ENCODE peak calls at places on chromosome 21, in eight cellular contexts. N, G, F, L, R, U, E and Z are unnamed samples.
A peak's percentile ranks its signal among the peaks of the same experiment; 100 is the strongest.

GRCh38 chr21:27722095-27722494 is 755.2 kb upstream of the ADAMTS5 start:
- DNase-seq in N (no peak), G (no peak), F (no peak), L (no peak), R (no peak), U (no peak), E (no peak), Z (no peak)

GRCh38 chr21:41752231-41752681 is 14.6 kb downstream of the RIPK4 start:
- DNase-seq in N (no peak), G (no peak), F (no peak), L (no peak), R (peak; percentile 64), U (no peak), E (no peak), Z (peak; percentile 37)

GRCh38 chr21:17848228-17848627 is 29.1 kb upstream of the C21orf91 start:
- DNase-seq in N (no peak), G (no peak), F (peak; percentile 18), L (no peak), R (peak; percentile 97), U (peak; percentile 35), E (peak; percentile 14), Z (no peak)

GRCh38 chr21:44914176-44914874 is 6.4 kb downstream of the ITGB2 start:
- DNase-seq in N (no peak), G (no peak), F (no peak), L (no peak), R (no peak), U (peak; percentile 51), E (no peak), Z (peak; percentile 75)

GRCh38 chr21:37804001-37804400 is 112.3 kb downstream of the KCNJ6 start:
- DNase-seq in N (no peak), G (no peak), F (no peak), L (no peak), R (no peak), U (no peak), E (no peak), Z (no peak)

GRCh38 chr21:44445413-44445812 is 9.9 kb upstream of the LRRC3 start:
- DNase-seq in N (no peak), G (no peak), F (no peak), L (no peak), R (no peak), U (no peak), E (no peak), Z (no peak)

GRCh38 chr21:25296239-25296638 is 311.0 kb downstream of the MRPL39 start:
- DNase-seq in N (no peak), G (no peak), F (no peak), L (no peak), R (no peak), U (no peak), E (peak; percentile 44), Z (peak; percentile 88)

GRCh38 chr21:37863842-37864241 is 52.4 kb downstream of the KCNJ6 start:
- DNase-seq in N (no peak), G (no peak), F (no peak), L (no peak), R (peak; percentile 94), U (no peak), E (no peak), Z (no peak)

GRCh38 chr21:29078884-29079765 is 5.7 kb upstream of the CCT8 start:
- DNase-seq in N (no peak), G (no peak), F (no peak), L (no peak), R (no peak), U (no peak), E (peak; percentile 19), Z (no peak)

GRCh38 chr21:35398366-35398982 is 349.4 kb upstream of the RUNX1 start:
- DNase-seq in N (no peak), G (peak; percentile 13), F (no peak), L (no peak), R (peak; percentile 15), U (no peak), E (no peak), Z (no peak)

GRCh38 chr21:42080788-42081083 is 9.6 kb downstream of the UMODL1 start:
- DNase-seq in N (no peak), G (no peak), F (no peak), L (no peak), R (peak; percentile 89), U (no peak), E (no peak), Z (no peak)

GRCh38 chr21:31866077-31866511 is 6.7 kb upstream of the HUNK start:
- DNase-seq in N (peak; percentile 79), G (peak; percentile 72), F (peak; percentile 73), L (peak; percentile 85), R (peak; percentile 62), U (peak; percentile 89), E (peak; percentile 99), Z (peak; percentile 93)

GRCh38 chr21:36994501-36995189 is 11.9 kb upstream of the RIPPLY3 start:
- DNase-seq in N (no peak), G (no peak), F (no peak), L (no peak), R (no peak), U (no peak), E (no peak), Z (no peak)

GRCh38 chr21:45094412-45094811 is 20.0 kb downstream of the ADARB1 start:
- DNase-seq in N (no peak), G (peak; percentile 73), F (no peak), L (no peak), R (no peak), U (no peak), E (no peak), Z (peak; percentile 56)

GRCh38 chr21:29730281-29730680 is 209.5 kb downstream of the GRIK1 start:
- DNase-seq in N (no peak), G (no peak), F (no peak), L (no peak), R (no peak), U (no peak), E (no peak), Z (no peak)

GRCh38 chr21:42085246-42086077 is 14.3 kb downstream of the UMODL1 start:
- DNase-seq in N (no peak), G (no peak), F (no peak), L (no peak), R (no peak), U (no peak), E (no peak), Z (no peak)

GRCh38 chr21:22791986-22792560 is 1793.9 kb downstream of the NCAM2 start:
- DNase-seq in N (no peak), G (peak; percentile 77), F (no peak), L (no peak), R (peak; percentile 38), U (no peak), E (peak; percentile 30), Z (no peak)

GRCh38 chr21:34836103-34836932 is 167.5 kb downstream of the CLIC6 start:
- DNase-seq in N (peak; percentile 97), G (peak; percentile 98), F (peak; percentile 76), L (peak; percentile 44), R (peak; percentile 100), U (peak; percentile 46), E (peak; percentile 48), Z (no peak)

GRCh38 chr21:10464975-10465374 is 56.4 kb upstream of the TPTE start:
- DNase-seq in N (no peak), G (no peak), F (no peak), L (no peak), R (no peak), U (no peak), E (no peak), Z (no peak)
- H3K9me3 ChIP-seq in N (peaks cover 47% of the 10 kb centered on the region), G (peaks cover 25% of the 10 kb centered on the region), F (peaks cover 28% of the 10 kb centered on the region), L (no peaks in the 10 kb centered on the region), R (peaks cover 16% of the 10 kb centered on the region), U (peaks cover 27% of the 10 kb centered on the region), E (peaks cover 4% of the 10 kb centered on the region), Z (no peaks in the 10 kb centered on the region)

DNA sequence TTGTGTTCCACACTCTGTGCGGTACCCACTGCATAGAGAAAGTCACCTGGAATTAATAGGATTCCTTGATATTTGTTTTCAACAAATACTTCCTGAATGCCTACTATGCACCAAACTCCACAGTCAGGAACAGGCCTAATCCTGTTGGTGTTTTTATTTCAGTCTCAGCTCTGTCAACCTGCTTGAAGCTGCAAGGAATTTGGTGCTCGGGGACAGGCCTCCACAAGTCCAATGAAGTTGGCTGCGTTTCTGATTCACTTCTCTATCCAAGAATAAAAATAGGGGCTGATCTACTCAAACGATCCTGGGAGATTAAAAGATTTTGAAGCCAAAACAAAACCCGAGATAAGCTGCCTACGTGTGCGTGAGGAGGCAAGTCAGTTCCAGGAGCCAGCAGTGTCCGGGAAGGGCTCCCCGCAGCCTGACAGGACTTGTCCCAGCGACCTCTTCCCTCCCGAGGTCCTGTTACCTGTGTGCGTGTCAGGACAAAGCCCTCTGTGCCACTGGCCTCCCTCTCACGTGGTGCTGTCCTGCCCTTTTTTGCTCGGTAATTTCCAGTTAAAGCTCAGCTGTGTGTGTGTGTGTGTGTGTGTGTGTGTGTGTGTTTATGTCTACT is 98.0 kb downstream of the ETS2 start:
- DNase-seq in N (no peak), G (no peak), F (peak; percentile 91), L (no peak), R (no peak), U (no peak), E (no peak), Z (no peak)
- TF ChIP-seq POLR2A in N (no peak), G (no peak), F (no peak), L (no peak), R (no peak), U (no peak), E (no peak), Z (no peak)

GRCh38 chr21:14071902-14072734 is 138.6 kb downstream of the LIPI start:
- DNase-seq in N (no peak), G (no peak), F (no peak), L (no peak), R (no peak), U (no peak), E (no peak), Z (no peak)
- H3K9me3 ChIP-seq in N (no peaks in the 10 kb centered on the region), G (peaks cover 3% of the 10 kb centered on the region), F (no peaks in the 10 kb centered on the region), L (no peaks in the 10 kb centered on the region), R (peaks cover 8% of the 10 kb centered on the region), U (no peaks in the 10 kb centered on the region), E (no peaks in the 10 kb centered on the region), Z (no peaks in the 10 kb centered on the region)

DNA sequence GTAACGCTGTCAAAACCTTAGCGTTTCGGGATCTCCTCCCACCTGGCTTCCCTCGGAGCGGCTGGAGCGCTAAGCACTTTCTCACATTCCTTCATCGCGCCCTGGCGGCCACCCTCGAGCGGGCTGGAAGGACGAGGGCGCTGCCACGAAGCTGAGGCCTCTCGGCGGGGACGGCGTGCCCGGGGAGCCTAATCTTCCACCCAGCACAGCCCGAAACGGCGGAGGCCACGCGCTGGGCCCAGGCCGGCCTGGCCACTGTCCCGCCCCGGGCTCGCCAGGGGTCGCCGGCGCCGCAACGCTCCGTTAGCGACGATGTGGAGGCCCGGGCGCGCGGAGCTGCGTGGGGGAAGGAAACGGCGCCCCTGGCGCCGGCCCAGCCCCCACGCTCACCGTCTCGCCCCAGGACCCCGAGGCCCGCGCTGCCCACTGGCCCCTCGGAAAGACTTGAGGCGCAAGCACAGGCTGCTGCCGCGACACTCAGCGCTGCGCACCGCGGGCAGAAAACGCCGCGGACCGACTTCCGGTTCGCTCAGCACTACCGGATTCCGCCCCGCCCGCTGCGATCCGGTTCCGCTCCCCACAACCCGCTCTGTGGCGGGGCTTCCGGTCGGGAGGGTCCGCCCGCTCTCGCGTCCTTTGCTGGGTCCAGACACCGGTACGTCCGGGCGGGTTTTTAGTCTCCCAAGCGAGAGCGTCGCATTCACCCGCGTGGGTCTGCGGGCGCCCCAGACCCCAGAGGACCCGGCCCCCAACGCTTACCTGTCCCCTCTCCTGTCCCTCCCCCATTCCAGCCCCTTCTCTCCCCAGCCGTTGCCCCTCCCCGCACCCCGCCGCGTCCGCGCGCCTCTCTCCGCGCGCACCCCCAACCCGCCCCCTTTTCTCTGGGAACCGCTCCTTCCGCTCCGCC is at the start of gene YBEY:
- DNase-seq in N (peak; percentile 81), G (peak; percentile 88), F (peak; percentile 79), L (peak; percentile 87), R (peak; percentile 91), U (peak; percentile 93), E (peak; percentile 89), Z (peak; percentile 98)
- TF ChIP-seq POLR2A in N (no peak), G (peak; percentile 94), F (peak; percentile 57), L (peak; percentile 66), R (peak; percentile 71), U (peak; percentile 88), E (peak; percentile 41), Z (peak; percentile 57)

GRCh38 chr21:9735421-9735961 is 785.9 kb upstream of the TPTE start:
- DNase-seq in N (no peak), G (no peak), F (no peak), L (no peak), R (no peak), U (no peak), E (no peak), Z (peak; percentile 81)
- H3K9me3 ChIP-seq in N (peaks cover 42% of the 10 kb centered on the region), G (peaks cover 22% of the 10 kb centered on the region), F (peaks cover 44% of the 10 kb centered on the region), L (no peaks in the 10 kb centered on the region), R (peaks cover 32% of the 10 kb centered on the region), U (peaks cover 45% of the 10 kb centered on the region), E (peaks cover 7% of the 10 kb centered on the region), Z (peaks cover 24% of the 10 kb centered on the region)